ENCODE peak calls at places on chromosomes 12 and 14, in four cellular contexts. C is K562, D is HepG2, X is GM12878. Y is an unnamed sample.

GRCh38 chr12:94169495-94169894 is 21.1 kb downstream of the PLXNC1 start:
- DNase-seq in C (no peak), D (no peak), X (no peak), Y (no peak)

GRCh38 chr12:49939307-49939706 is 11.2 kb upstream of the AQP2 start:
- DNase-seq in C (no peak), D (no peak), X (no peak), Y (no peak)

GRCh38 chr12:123225443-123225842 is 7.5 kb downstream of the MPHOSPH9 start:
- DNase-seq in C (no peak), D (no peak), X (no peak), Y (no peak)

GRCh38 chr14:86739761-86740160 is 1209.8 kb downstream of the FLRT2 start:
- DNase-seq in C (no peak), D (peak; percentile 7), X (no peak), Y (no peak)

GRCh38 chr14:69572634-69573135 is 2.0 kb downstream of the CCDC177 start:
- DNase-seq in C (no peak), D (no peak), X (no peak), Y (no peak)

GRCh38 chr12:1791104-1791927 is 29.0 kb upstream of the LRTM2 start:
- DNase-seq in C (peak; percentile 47), D (peak; percentile 63), X (peak; percentile 30), Y (peak; percentile 59)

GRCh38 chr12:111792155-111792876 is 25.6 kb downstream of the ALDH2 start:
- DNase-seq in C (peak; percentile 82), D (no peak), X (no peak), Y (no peak)

GRCh38 chr14:67942311-67942710 is 122.7 kb downstream of the RAD51B start:
- DNase-seq in C (no peak), D (no peak), X (no peak), Y (no peak)

DNA sequence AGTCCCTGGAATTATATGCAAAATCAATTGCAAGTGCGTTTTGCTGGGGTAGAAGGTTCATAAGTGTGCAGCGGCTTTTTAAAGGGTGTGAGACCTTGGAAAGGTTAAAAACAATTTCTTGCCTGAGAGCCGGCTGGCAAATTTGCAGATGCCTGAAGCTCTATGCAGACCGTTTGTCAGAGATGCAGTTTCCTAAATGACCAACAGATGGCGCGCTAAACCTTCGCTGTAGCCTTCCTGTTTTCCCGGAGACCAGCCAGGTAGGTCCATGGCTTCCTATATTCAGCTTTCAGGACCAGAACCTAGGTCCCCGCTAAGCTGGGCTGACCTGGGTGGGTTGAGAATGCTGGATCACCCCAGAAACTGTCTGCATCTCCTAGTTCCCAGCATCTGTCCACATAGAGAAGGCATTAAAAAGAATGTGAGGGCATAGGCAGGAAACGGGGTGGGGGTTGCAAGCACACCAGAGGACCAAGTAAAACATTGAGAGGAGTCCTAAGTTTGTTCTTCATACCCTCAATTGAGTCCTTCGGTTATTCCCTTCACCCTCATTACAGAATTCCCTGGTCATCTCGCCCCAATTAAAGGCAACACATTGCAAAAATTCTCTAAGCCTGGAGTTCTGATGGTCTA is 5.7 kb upstream of the NOS1 start:
- DNase-seq in C (peak; percentile 84), D (peak; percentile 63), X (peak; percentile 12), Y (peak; percentile 81)
- TF ChIP-seq FOXM1 in C (no peak), D (no peak), X (no peak), Y (no peak)

GRCh38 chr14:59346796-59347510 is 118.2 kb downstream of the GPR135 start:
- DNase-seq in C (no peak), D (no peak), X (no peak), Y (no peak)
- TF ChIP-seq BHLHE40 in C (no peak), D (no peak), X (no peak), Y (no peak)

GRCh38 chr12:14901228-14901562 is 15.5 kb upstream of the MGP start:
- DNase-seq in C (no peak), D (no peak), X (no peak), Y (no peak)
- TF ChIP-seq FOXM1 in C (no peak), D (no peak), X (no peak), Y (no peak)

GRCh38 chr12:79006306-79006705 is 141.7 kb downstream of the SYT1 start:
- DNase-seq in C (no peak), D (no peak), X (no peak), Y (no peak)
- TF ChIP-seq BHLHE40 in C (no peak), D (no peak), X (no peak), Y (no peak)

GRCh38 chr14:54532111-54533012 is 22.7 kb downstream of the CGRRF1 start:
- DNase-seq in C (no peak), D (no peak), X (peak; percentile 53), Y (no peak)

GRCh38 chr14:54528973-54529372 is 19.3 kb downstream of the CGRRF1 start:
- DNase-seq in C (no peak), D (no peak), X (no peak), Y (no peak)

GRCh38 chr14:54535126-54535525 is 25.4 kb downstream of the CGRRF1 start:
- DNase-seq in C (no peak), D (no peak), X (no peak), Y (no peak)

GRCh38 chr14:54533100-54533499 is 23.4 kb downstream of the CGRRF1 start:
- DNase-seq in C (no peak), D (no peak), X (no peak), Y (no peak)

GRCh38 chr14:54529811-54530210 is 20.1 kb downstream of the CGRRF1 start:
- DNase-seq in C (no peak), D (no peak), X (no peak), Y (no peak)
- TF ChIP-seq FOXM1 in C (no peak), D (no peak), X (no peak), Y (no peak)

GRCh38 chr12:26226629-26227375 is 31.4 kb downstream of the SSPN start:
- DNase-seq in C (no peak), D (no peak), X (no peak), Y (peak; percentile 58)
- TF ChIP-seq BHLHE40 in C (no peak), D (no peak), X (no peak), Y (no peak)

GRCh38 chr12:42961395-42961794 is 371.8 kb upstream of the PRICKLE1 start:
- DNase-seq in C (no peak), D (peak; percentile 35), X (no peak), Y (no peak)
- TF ChIP-seq FOXM1 in C (no peak), D (no peak), X (no peak), Y (no peak)

GRCh38 chr14:51628230-51628629 is 23.5 kb upstream of the FRMD6 start:
- DNase-seq in C (no peak), D (no peak), X (no peak), Y (no peak)
- TF ChIP-seq BHLHE40 in C (no peak), D (no peak), X (no peak), Y (no peak)

DNA sequence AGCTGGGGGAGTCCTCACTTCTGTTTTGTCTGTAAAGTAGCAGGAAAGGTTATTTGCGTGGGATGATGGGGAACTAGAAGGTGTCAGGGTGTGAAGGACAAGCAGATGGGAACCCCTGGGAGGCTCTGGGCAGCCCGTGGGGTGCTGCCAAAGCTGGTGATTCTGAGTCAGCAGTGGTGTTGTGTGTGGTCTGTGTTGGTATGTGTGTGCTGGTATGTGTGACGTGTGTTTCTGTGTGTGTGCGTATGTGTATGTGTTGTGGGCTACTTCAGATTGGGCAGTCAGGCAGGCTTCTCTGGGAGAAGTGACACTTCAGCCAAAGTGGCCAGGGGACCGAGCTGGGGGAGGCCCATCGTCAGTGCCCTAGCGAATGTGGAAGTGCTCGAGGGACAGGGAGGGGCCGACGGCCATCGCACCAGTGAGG is 15.3 kb upstream of the BDKRB2 start:
- DNase-seq in C (no peak), D (no peak), X (no peak), Y (no peak)
- TF ChIP-seq FOXM1 in C (no peak), D (no peak), X (no peak), Y (no peak)